ENCODE peak calls at places on chromosomes 2 and 18, in eight cellular contexts. One of them, this sample, is unnamed.

GRCh38 chr2:86628091-86628522 is 4.4 kb upstream of the RNF103 start:
- DNase-seq in CD8-positive, alpha-beta T cell: no peak
- DNase-seq in adrenal gland: no peak
- DNase-seq in left ventricle myocardium inferior: no peak
- DNase-seq in HepG2: peak; percentile 65
- DNase-seq in lower leg skin: no peak
- DNase-seq in uterus: no peak
- DNase-seq in BE2C: no peak
- DNase-seq in this sample: no peak

GRCh38 chr2:165902929-165903328 is 50.6 kb downstream of the TTC21B start:
- DNase-seq in CD8-positive, alpha-beta T cell: no peak
- DNase-seq in adrenal gland: no peak
- DNase-seq in left ventricle myocardium inferior: no peak
- DNase-seq in HepG2: peak; percentile 27
- DNase-seq in lower leg skin: no peak
- DNase-seq in uterus: no peak
- DNase-seq in BE2C: no peak
- DNase-seq in this sample: no peak

GRCh38 chr2:191013617-191013875 is 425 bp downstream of the STAT1 start:
- DNase-seq in CD8-positive, alpha-beta T cell: no peak
- DNase-seq in adrenal gland: no peak
- DNase-seq in left ventricle myocardium inferior: no peak
- DNase-seq in HepG2: no peak
- DNase-seq in lower leg skin: no peak
- DNase-seq in uterus: no peak
- DNase-seq in BE2C: no peak
- DNase-seq in this sample: no peak

GRCh38 chr2:30688956-30689401 is 118.3 kb downstream of the CAPN13 start:
- DNase-seq in CD8-positive, alpha-beta T cell: no peak
- DNase-seq in adrenal gland: no peak
- DNase-seq in left ventricle myocardium inferior: peak; percentile 66
- DNase-seq in HepG2: no peak
- DNase-seq in lower leg skin: no peak
- DNase-seq in uterus: no peak
- DNase-seq in BE2C: no peak
- DNase-seq in this sample: no peak

GRCh38 chr18:32530947-32531651 is 60.4 kb upstream of the GAREM1 start:
- DNase-seq in CD8-positive, alpha-beta T cell: no peak
- DNase-seq in adrenal gland: no peak
- DNase-seq in left ventricle myocardium inferior: no peak
- DNase-seq in HepG2: no peak
- DNase-seq in lower leg skin: no peak
- DNase-seq in uterus: no peak
- DNase-seq in BE2C: no peak
- DNase-seq in this sample: no peak

GRCh38 chr18:809985-810642 is 1.9 kb downstream of the YES1 start:
- DNase-seq in CD8-positive, alpha-beta T cell: no peak
- DNase-seq in adrenal gland: no peak
- DNase-seq in left ventricle myocardium inferior: no peak
- DNase-seq in HepG2: no peak
- DNase-seq in lower leg skin: no peak
- DNase-seq in uterus: no peak
- DNase-seq in BE2C: no peak
- DNase-seq in this sample: no peak

GRCh38 chr2:168565112-168565511 is 109.0 kb downstream of the CERS6 start:
- DNase-seq in CD8-positive, alpha-beta T cell: no peak
- DNase-seq in adrenal gland: peak; percentile 21
- DNase-seq in left ventricle myocardium inferior: no peak
- DNase-seq in HepG2: no peak
- DNase-seq in lower leg skin: no peak
- DNase-seq in uterus: peak; percentile 39
- DNase-seq in BE2C: no peak
- DNase-seq in this sample: no peak

GRCh38 chr2:111986116-111986900 is 68.8 kb upstream of the TMEM87B start:
- DNase-seq in CD8-positive, alpha-beta T cell: no peak
- DNase-seq in adrenal gland: no peak
- DNase-seq in left ventricle myocardium inferior: no peak
- DNase-seq in HepG2: peak; percentile 63
- DNase-seq in lower leg skin: no peak
- DNase-seq in uterus: no peak
- DNase-seq in BE2C: no peak
- DNase-seq in this sample: no peak

GRCh38 chr2:26848336-26849055 is 564 bp downstream of the DPYSL5 start:
- DNase-seq in CD8-positive, alpha-beta T cell: no peak
- DNase-seq in adrenal gland: no peak
- DNase-seq in left ventricle myocardium inferior: no peak
- DNase-seq in HepG2: no peak
- DNase-seq in lower leg skin: no peak
- DNase-seq in uterus: no peak
- DNase-seq in BE2C: peak; percentile 59
- DNase-seq in this sample: no peak

GRCh38 chr2:240644171-240644651 is 18.9 kb downstream of the GPR35 start:
- DNase-seq in CD8-positive, alpha-beta T cell: no peak
- DNase-seq in adrenal gland: peak; percentile 3
- DNase-seq in left ventricle myocardium inferior: peak; percentile 5
- DNase-seq in HepG2: no peak
- DNase-seq in lower leg skin: peak; percentile 5
- DNase-seq in uterus: no peak
- DNase-seq in BE2C: peak; percentile 68
- DNase-seq in this sample: no peak

GRCh38 chr2:65092791-65093190 is 36.6 kb downstream of the CEP68 start:
- DNase-seq in CD8-positive, alpha-beta T cell: no peak
- DNase-seq in adrenal gland: no peak
- DNase-seq in left ventricle myocardium inferior: no peak
- DNase-seq in HepG2: no peak
- DNase-seq in lower leg skin: no peak
- DNase-seq in uterus: no peak
- DNase-seq in BE2C: no peak
- DNase-seq in this sample: no peak

GRCh38 chr2:158967731-158968395 is 577 bp upstream of the TANC1 start:
- DNase-seq in CD8-positive, alpha-beta T cell: no peak
- DNase-seq in adrenal gland: peak; percentile 54
- DNase-seq in left ventricle myocardium inferior: peak; percentile 52
- DNase-seq in HepG2: no peak
- DNase-seq in lower leg skin: no peak
- DNase-seq in uterus: peak; percentile 56
- DNase-seq in BE2C: peak; percentile 55
- DNase-seq in this sample: no peak

GRCh38 chr2:178125862-178126261 is 13.6 kb downstream of the RBM45 start:
- DNase-seq in CD8-positive, alpha-beta T cell: no peak
- DNase-seq in adrenal gland: no peak
- DNase-seq in left ventricle myocardium inferior: no peak
- DNase-seq in HepG2: no peak
- DNase-seq in lower leg skin: no peak
- DNase-seq in uterus: no peak
- DNase-seq in BE2C: no peak
- DNase-seq in this sample: no peak

GRCh38 chr18:8800041-8800441 is 94.7 kb downstream of the MTCL1 start:
- DNase-seq in CD8-positive, alpha-beta T cell: no peak
- DNase-seq in adrenal gland: peak; percentile 33
- DNase-seq in left ventricle myocardium inferior: no peak
- DNase-seq in HepG2: no peak
- DNase-seq in lower leg skin: no peak
- DNase-seq in uterus: no peak
- DNase-seq in BE2C: no peak
- DNase-seq in this sample: no peak

GRCh38 chr2:15965564-15966019 is 25.2 kb downstream of the MYCN start:
- DNase-seq in CD8-positive, alpha-beta T cell: peak; percentile 21
- DNase-seq in adrenal gland: no peak
- DNase-seq in left ventricle myocardium inferior: no peak
- DNase-seq in HepG2: no peak
- DNase-seq in lower leg skin: no peak
- DNase-seq in uterus: no peak
- DNase-seq in BE2C: peak; percentile 100
- DNase-seq in this sample: no peak

GRCh38 chr2:230932556-230933511 is 7.8 kb upstream of the GPR55 start:
- DNase-seq in CD8-positive, alpha-beta T cell: no peak
- DNase-seq in adrenal gland: peak; percentile 24
- DNase-seq in left ventricle myocardium inferior: peak; percentile 80
- DNase-seq in HepG2: no peak
- DNase-seq in lower leg skin: peak; percentile 44
- DNase-seq in uterus: peak; percentile 33
- DNase-seq in BE2C: no peak
- DNase-seq in this sample: no peak

GRCh38 chr2:113370478-113371091 is 66.9 kb upstream of the ZNG1B start:
- DNase-seq in CD8-positive, alpha-beta T cell: peak; percentile 52
- DNase-seq in adrenal gland: peak; percentile 80
- DNase-seq in left ventricle myocardium inferior: peak; percentile 40
- DNase-seq in HepG2: peak; percentile 80
- DNase-seq in lower leg skin: peak; percentile 70
- DNase-seq in uterus: peak; percentile 62
- DNase-seq in BE2C: peak; percentile 24
- DNase-seq in this sample: no peak

GRCh38 chr2:163198007-163198406 is 359.4 kb upstream of the KCNH7 start:
- DNase-seq in CD8-positive, alpha-beta T cell: no peak
- DNase-seq in adrenal gland: no peak
- DNase-seq in left ventricle myocardium inferior: no peak
- DNase-seq in HepG2: no peak
- DNase-seq in lower leg skin: no peak
- DNase-seq in uterus: no peak
- DNase-seq in BE2C: no peak
- DNase-seq in this sample: no peak

DNA sequence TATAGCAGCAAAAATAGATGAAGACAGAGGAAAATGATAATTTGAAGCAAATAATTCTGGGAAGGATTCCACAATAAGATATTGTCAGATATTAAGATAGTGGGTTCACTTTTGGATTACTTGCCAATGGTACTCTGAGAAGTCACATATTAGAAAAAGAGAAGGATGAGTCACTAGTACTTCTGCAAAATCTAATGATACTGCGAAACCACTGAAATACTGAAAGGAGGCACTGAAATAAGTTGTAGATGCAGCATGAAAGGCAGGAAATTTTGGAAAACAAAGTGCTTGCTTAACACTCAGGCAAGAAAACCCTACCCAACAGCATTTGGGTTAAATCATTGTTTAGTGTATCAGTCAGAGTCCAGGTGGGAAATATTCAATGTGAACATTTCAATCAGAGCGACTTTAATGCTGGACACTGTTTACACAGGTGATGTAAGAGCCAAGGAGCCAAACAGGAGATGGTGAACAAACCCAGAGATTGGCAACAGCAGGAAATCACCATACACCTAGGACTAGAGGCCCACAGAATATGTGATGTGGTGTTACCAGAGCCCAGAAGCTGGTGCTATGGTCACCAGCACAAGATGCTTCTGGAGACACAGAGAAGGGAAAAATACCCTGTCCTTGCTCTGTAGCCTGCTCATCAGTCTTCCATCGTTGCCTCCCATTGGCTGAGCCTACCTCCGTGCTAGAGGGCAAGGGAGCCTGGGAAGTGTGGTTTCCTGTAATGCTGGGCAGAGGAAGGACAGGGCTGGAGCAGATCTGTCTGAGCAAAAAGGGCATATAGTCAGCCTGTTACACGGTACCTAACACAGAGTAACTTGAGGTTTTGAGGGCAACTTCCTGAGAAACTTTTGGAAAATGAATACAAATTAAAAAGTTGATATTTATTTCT is 204.7 kb upstream of the ITGA4 start:
- DNase-seq in CD8-positive, alpha-beta T cell: no peak
- DNase-seq in adrenal gland: no peak
- DNase-seq in left ventricle myocardium inferior: no peak
- DNase-seq in HepG2: no peak
- DNase-seq in lower leg skin: no peak
- DNase-seq in uterus: no peak
- DNase-seq in BE2C: no peak
- DNase-seq in this sample: no peak
- H3K4me3 ChIP-seq in CD8-positive, alpha-beta T cell: no peak overlapping the region
- H3K4me3 ChIP-seq in adrenal gland: no peak overlapping the region
- H3K4me3 ChIP-seq in left ventricle myocardium inferior: no peak overlapping the region
- H3K4me3 ChIP-seq in HepG2: no peak overlapping the region
- H3K4me3 ChIP-seq in lower leg skin: no peak overlapping the region
- H3K4me3 ChIP-seq in uterus: no peak overlapping the region
- H3K4me3 ChIP-seq in BE2C: no peak overlapping the region
- H3K4me3 ChIP-seq in this sample: no peak overlapping the region

GRCh38 chr2:219522111-219523030 is 8.1 kb downstream of the ASIC4 start:
- DNase-seq in CD8-positive, alpha-beta T cell: no peak
- DNase-seq in adrenal gland: peak; percentile 48
- DNase-seq in left ventricle myocardium inferior: no peak
- DNase-seq in HepG2: no peak
- DNase-seq in lower leg skin: no peak
- DNase-seq in uterus: peak; percentile 89
- DNase-seq in BE2C: peak; percentile 77
- DNase-seq in this sample: no peak
- TF ChIP-seq CTCF in CD8-positive, alpha-beta T cell: no peak
- TF ChIP-seq CTCF in adrenal gland: no peak
- TF ChIP-seq CTCF in left ventricle myocardium inferior: no peak
- TF ChIP-seq CTCF in HepG2: peak; percentile 31
- TF ChIP-seq CTCF in lower leg skin: no peak
- TF ChIP-seq CTCF in uterus: no peak
- TF ChIP-seq CTCF in BE2C: no peak
- TF ChIP-seq CTCF in this sample: no peak

GRCh38 chr2:238420878-238421694 is 5.6 kb upstream of the ASB1 start:
- DNase-seq in CD8-positive, alpha-beta T cell: no peak
- DNase-seq in adrenal gland: no peak
- DNase-seq in left ventricle myocardium inferior: no peak
- DNase-seq in HepG2: no peak
- DNase-seq in lower leg skin: no peak
- DNase-seq in uterus: no peak
- DNase-seq in BE2C: no peak
- DNase-seq in this sample: no peak
- H3K4me3 ChIP-seq in CD8-positive, alpha-beta T cell: no peak overlapping the region
- H3K4me3 ChIP-seq in adrenal gland: no peak overlapping the region
- H3K4me3 ChIP-seq in left ventricle myocardium inferior: no peak overlapping the region
- H3K4me3 ChIP-seq in HepG2: no peak overlapping the region
- H3K4me3 ChIP-seq in lower leg skin: no peak overlapping the region
- H3K4me3 ChIP-seq in uterus: no peak overlapping the region
- H3K4me3 ChIP-seq in BE2C: no peak overlapping the region
- H3K4me3 ChIP-seq in this sample: no peak overlapping the region

GRCh38 chr18:37529863-37530262 is 35.7 kb downstream of the CELF4 start:
- DNase-seq in CD8-positive, alpha-beta T cell: no peak
- DNase-seq in adrenal gland: no peak
- DNase-seq in left ventricle myocardium inferior: no peak
- DNase-seq in HepG2: no peak
- DNase-seq in lower leg skin: no peak
- DNase-seq in uterus: no peak
- DNase-seq in BE2C: no peak
- DNase-seq in this sample: no peak
- TF ChIP-seq CTCF in CD8-positive, alpha-beta T cell: no peak
- TF ChIP-seq CTCF in adrenal gland: no peak
- TF ChIP-seq CTCF in left ventricle myocardium inferior: no peak
- TF ChIP-seq CTCF in HepG2: no peak
- TF ChIP-seq CTCF in lower leg skin: no peak
- TF ChIP-seq CTCF in uterus: no peak
- TF ChIP-seq CTCF in BE2C: no peak
- TF ChIP-seq CTCF in this sample: peak; percentile 31

GRCh38 chr18:74499633-74500032 is 3.5 kb downstream of the CNDP2 start:
- DNase-seq in CD8-positive, alpha-beta T cell: peak; percentile 21
- DNase-seq in adrenal gland: peak; percentile 71
- DNase-seq in left ventricle myocardium inferior: peak; percentile 41
- DNase-seq in HepG2: no peak
- DNase-seq in lower leg skin: peak; percentile 49
- DNase-seq in uterus: no peak
- DNase-seq in BE2C: no peak
- DNase-seq in this sample: peak; percentile 55
- H3K4me3 ChIP-seq in CD8-positive, alpha-beta T cell: peak overlapping the region; percentile 58
- H3K4me3 ChIP-seq in adrenal gland: no peak overlapping the region
- H3K4me3 ChIP-seq in left ventricle myocardium inferior: peak overlapping the region; percentile 44
- H3K4me3 ChIP-seq in HepG2: no peak overlapping the region
- H3K4me3 ChIP-seq in lower leg skin: no peak overlapping the region
- H3K4me3 ChIP-seq in uterus: no peak overlapping the region
- H3K4me3 ChIP-seq in BE2C: no peak overlapping the region
- H3K4me3 ChIP-seq in this sample: peak overlapping the region; percentile 61

This sample was measured in GM12864.